ENCODE peak calls at places on chromosomes 11 and 22, in seven cellular contexts. Y is cardiac fibroblast; D is HEK293T; R is naive thymus-derived CD4-positive, alpha-beta T cell; K is NCI-H510A treated with DMSO at 0.1 percent for 48 hours; G is activated T-cell treated with anti-CD3 and anti-CD28 coated beads, Interleukin-2, amount 50 U/mL, for 72 hours; A is NCI-H1092. L is an unnamed sample.

GRCh38 chr11:13080861-13081260 is 71.7 kb downstream of the RASSF10 start:
- DNase-seq in R (no peak), Y (no peak), D (no peak), K (no peak), A (no peak), G (no peak), L (no peak)

GRCh38 chr22:20191803-20192202 is 40.9 kb upstream of the CCDC188 start:
- DNase-seq in A (no peak), Y (no peak), D (no peak), K (no peak), R (no peak), G (no peak), L (no peak)

GRCh38 chr22:22884888-22885840 is 2.5 kb upstream of the IGLL5 start:
- DNase-seq in K (no peak), Y (no peak), G (peak), R (peak), D (no peak), A (no peak), L (no peak)

GRCh38 chr22:48576333-48577013 is 1251.2 kb downstream of the BRD1 start:
- DNase-seq in K (peak), A (no peak), D (no peak), G (peak), Y (no peak), R (no peak), L (no peak)

GRCh38 chr11:116257092-116257491 is 515.7 kb downstream of the BUD13 start:
- DNase-seq in A (no peak), R (no peak), G (no peak), D (peak), K (peak), Y (no peak), L (no peak)

GRCh38 chr22:32323513-32324164 is 34.0 kb upstream of the RFPL3 start:
- DNase-seq in D (no peak), K (no peak), G (no peak), R (no peak), A (no peak), Y (no peak), L (no peak)

GRCh38 chr11:8004008-8004407 is 16.9 kb downstream of the EIF3F start:
- DNase-seq in R (no peak), Y (no peak), D (no peak), G (no peak), K (no peak), A (no peak), L (no peak)

GRCh38 chr11:102476812-102477211 is 24.2 kb upstream of the TMEM123 start:
- DNase-seq in D (peak), K (peak), G (peak), Y (peak), R (no peak), A (no peak), L (no peak)

GRCh38 chr22:27238935-27239510 is 562.5 kb downstream of the MN1 start:
- DNase-seq in A (peak), R (no peak), K (no peak), G (no peak), D (no peak), Y (peak), L (no peak)

GRCh38 chr22:46795140-46795539 is 32.7 kb downstream of the TBC1D22A start:
- DNase-seq in K (no peak), A (no peak), D (no peak), G (no peak), Y (no peak), R (no peak), L (no peak)

GRCh38 chr22:39545310-39546063 is 12.9 kb upstream of the RPS19BP1 start:
- DNase-seq in A (no peak), R (peak), D (peak), Y (peak), K (no peak), G (peak), L (no peak)

GRCh38 chr11:120500414-120500936 is 11.1 kb upstream of the GRIK4 start:
- DNase-seq in R (no peak), A (no peak), K (no peak), Y (no peak), G (no peak), D (no peak), L (no peak)